ENCODE peak calls at places on chromosome 7, in seven cellular contexts. A is breast epithelium, L is body of pancreas, E is HCT116, G is IMR-90, P is stomach, M is ovary. V is an unnamed sample. For H3K4me1, the result is how much of the 10 kb centered on the place peaks cover.

GRCh38 chr7:45610019-45610418 is 35.9 kb downstream of the ADCY1 start:
- DNase-seq in A (peak), L (no peak), E (no peak), G (no peak), P (no peak), M (no peak), V (no peak)

GRCh38 chr7:148987751-148988512 is 40.4 kb downstream of the PDIA4 start:
- DNase-seq in A (no peak), L (no peak), E (no peak), G (peak), P (peak), M (no peak), V (no peak)

GRCh38 chr7:157523766-157524421 is 187.1 kb downstream of the DNAJB6 start:
- DNase-seq in A (peak), L (peak), E (no peak), G (no peak), P (peak), M (peak), V (peak)

GRCh38 chr7:44484482-44485313 is 5.8 kb downstream of the NUDCD3 start:
- DNase-seq in A (no peak), L (no peak), E (no peak), G (no peak), P (no peak), M (no peak), V (no peak)

GRCh38 chr7:155591055-155591750 is 44.8 kb upstream of the CNPY1 start:
- DNase-seq in A (no peak), L (no peak), E (no peak), G (no peak), P (no peak), M (peak), V (peak)

GRCh38 chr7:22866965-22867364 is 44.3 kb upstream of the TOMM7 start:
- DNase-seq in A (no peak), L (no peak), E (no peak), G (peak), P (no peak), M (no peak), V (no peak)

GRCh38 chr7:20113423-20114027 is 103.7 kb downstream of the MACC1 start:
- DNase-seq in A (no peak), L (no peak), E (no peak), G (no peak), P (no peak), M (no peak), V (no peak)

GRCh38 chr7:37683263-37684120 is at the start of gene GPR141:
- DNase-seq in A (no peak), L (no peak), E (no peak), G (no peak), P (no peak), M (no peak), V (no peak)

GRCh38 chr7:128352138-128352537 is 8.4 kb upstream of the RBM28 start:
- DNase-seq in A (peak), L (peak), E (no peak), G (peak), P (peak), M (peak), V (no peak)

GRCh38 chr7:30225863-30226361 is 58.5 kb upstream of the ZNRF2 start:
- DNase-seq in A (peak), L (peak), E (peak), G (peak), P (peak), M (peak), V (peak)

GRCh38 chr7:5429857-5430611 is 6.4 kb upstream of the TNRC18 start:
- DNase-seq in A (no peak), L (no peak), E (no peak), G (peak), P (peak), M (peak), V (peak)

GRCh38 chr7:40310213-40310612 is 175.4 kb downstream of the SUGCT start:
- DNase-seq in A (no peak), L (no peak), E (no peak), G (peak), P (no peak), M (no peak), V (no peak)

GRCh38 chr7:45715471-45716352 is 141.5 kb downstream of the ADCY1 start:
- DNase-seq in A (no peak), L (no peak), E (no peak), G (no peak), P (no peak), M (no peak), V (no peak)

GRCh38 chr7:99631311-99632109 is 14.8 kb downstream of the ZSCAN25 start:
- DNase-seq in A (no peak), L (peak), E (no peak), G (peak), P (no peak), M (no peak), V (no peak)

GRCh38 chr7:99629643-99630042 is 12.9 kb downstream of the ZSCAN25 start:
- DNase-seq in A (no peak), L (no peak), E (no peak), G (no peak), P (no peak), M (no peak), V (no peak)

GRCh38 chr7:99626661-99627060 is 9.9 kb downstream of the ZSCAN25 start:
- DNase-seq in A (no peak), L (no peak), E (no peak), G (no peak), P (no peak), M (no peak), V (no peak)

GRCh38 chr7:99627513-99627912 is 10.8 kb downstream of the ZSCAN25 start:
- DNase-seq in A (no peak), L (no peak), E (no peak), G (no peak), P (no peak), M (no peak), V (no peak)

DNA sequence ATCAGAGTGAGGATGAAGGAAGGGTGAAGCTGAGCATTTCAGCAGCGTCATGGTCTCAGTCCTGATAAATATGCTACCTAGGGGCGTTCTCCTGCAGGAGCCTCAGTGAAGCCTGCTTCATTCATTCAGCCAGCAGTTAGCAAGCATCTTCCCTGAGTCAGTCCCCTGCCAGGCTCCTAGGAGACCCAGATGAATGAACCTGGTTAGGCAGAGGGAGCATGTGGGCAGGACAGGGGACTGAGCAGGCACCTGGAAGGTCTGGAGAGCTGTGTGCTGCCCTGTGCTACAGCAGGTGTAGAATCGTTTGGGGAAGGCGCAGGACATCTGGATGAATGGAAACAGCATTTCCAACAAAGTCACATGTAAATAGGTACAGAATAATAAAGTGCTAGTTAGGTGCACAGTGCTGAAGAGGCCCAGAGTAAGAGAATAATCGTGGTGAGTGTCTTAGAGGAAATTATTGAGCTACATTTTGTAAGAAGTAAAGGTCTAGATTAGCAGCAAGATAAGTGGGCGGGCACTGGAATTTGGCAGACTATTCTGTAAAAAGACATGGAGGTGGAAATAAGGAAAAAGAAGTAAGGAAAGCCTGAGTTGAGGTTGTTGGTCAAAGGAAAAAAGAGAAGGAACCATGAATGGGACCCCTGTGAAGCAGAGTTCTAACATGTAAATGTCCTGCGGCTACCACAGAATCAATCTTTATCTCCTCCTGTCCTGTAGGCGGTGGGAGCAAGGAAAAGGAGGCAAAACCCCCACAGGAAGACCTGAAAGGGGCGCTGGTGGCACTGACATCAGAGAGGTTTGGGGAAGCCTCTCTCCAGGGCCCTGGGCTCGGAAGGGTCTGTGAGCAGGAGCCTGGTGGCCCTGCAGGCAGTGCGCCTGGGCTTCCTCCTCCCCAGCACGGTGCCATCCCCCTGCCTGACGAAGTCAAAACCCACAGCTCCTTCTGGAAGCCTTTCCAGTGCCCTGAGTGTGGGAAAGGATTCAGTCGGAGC is 12.0 kb downstream of the ZSCAN25 start:
- DNase-seq in A (no peak), L (no peak), E (no peak), G (no peak), P (no peak), M (no peak), V (no peak)
- TF ChIP-seq POLR2A in A (no peak), L (no peak), E (no peak), G (no peak), P (no peak), M (no peak), V (no peak)

GRCh38 chr7:131074043-131074442 is 253.6 kb upstream of the MKLN1 start:
- DNase-seq in A (no peak), L (no peak), E (no peak), G (no peak), P (no peak), M (no peak), V (no peak)
- TF ChIP-seq CTCF in A (no peak), L (no peak), E (no peak), G (no peak), P (no peak), M (no peak), V (no peak)

DNA sequence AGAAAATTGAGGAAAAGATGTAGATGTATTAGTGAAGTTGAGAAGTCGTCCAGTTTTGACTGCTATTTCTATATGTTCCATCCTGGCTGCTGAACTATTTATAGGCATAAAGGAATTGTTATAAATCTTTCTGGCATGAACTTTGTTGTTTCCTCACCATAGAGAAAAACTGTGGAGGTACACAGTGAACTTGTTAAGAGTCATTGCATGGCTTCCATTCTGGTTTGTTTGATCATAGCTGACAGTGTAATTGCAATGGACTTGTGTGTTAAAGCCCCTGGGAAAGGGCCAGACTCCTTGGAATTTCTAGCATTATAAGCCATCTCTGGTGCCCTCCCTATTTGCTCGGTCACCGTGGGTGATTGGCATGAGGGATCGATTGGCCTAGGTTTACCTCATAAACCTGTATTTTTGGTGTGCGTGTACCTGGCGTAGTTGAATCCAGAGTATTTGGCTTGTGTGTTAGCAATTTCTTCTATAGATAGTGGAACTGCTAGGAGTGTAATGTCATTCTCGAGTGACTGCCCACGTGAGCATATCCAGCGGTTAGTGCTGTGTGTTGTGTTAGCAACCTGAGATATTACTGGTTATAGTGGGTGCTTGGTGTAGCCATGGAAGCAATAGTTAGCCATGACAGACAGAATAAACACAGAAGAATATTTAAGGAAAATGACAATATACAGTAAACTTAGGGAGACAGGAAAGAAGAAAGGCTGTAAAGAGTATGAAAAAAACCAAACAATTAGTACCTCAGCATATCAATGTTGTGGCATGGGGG is 5.8 kb upstream of the SYPL1 start:
- DNase-seq in A (no peak), L (no peak), E (no peak), G (no peak), P (no peak), M (no peak), V (no peak)
- H3K4me1 ChIP-seq in A (under half), L (under half), E (under half), G (under half), P (under half), M (under half), V (under half)

GRCh38 chr7:102431617-102432298 is 1.6 kb upstream of the ORAI2 start:
- DNase-seq in A (no peak), L (no peak), E (no peak), G (no peak), P (no peak), M (no peak), V (no peak)

GRCh38 chr7:102434039-102434481 is 685 bp downstream of the ORAI2 start:
- DNase-seq in A (no peak), L (no peak), E (no peak), G (peak), P (no peak), M (peak), V (no peak)

GRCh38 chr7:102436123-102436522 is 2.7 kb downstream of the ORAI2 start:
- DNase-seq in A (no peak), L (no peak), E (no peak), G (no peak), P (no peak), M (no peak), V (no peak)

GRCh38 chr7:102432476-102433318 is 678 bp upstream of the ORAI2 start:
- DNase-seq in A (no peak), L (no peak), E (no peak), G (no peak), P (no peak), M (no peak), V (peak)

GRCh38 chr7:102433319-102434038 is at the start of gene ORAI2:
- DNase-seq in A (peak), L (peak), E (no peak), G (peak), P (peak), M (peak), V (peak)
- TF ChIP-seq POLR2A in A (no peak), L (no peak), E (no peak), G (peak), P (no peak), M (peak), V (no peak)